ENCODE peak calls at places on chromosomes 7 and 10, in four cellular contexts. A is sciatic nerve, Z is erythroblast, S is H54. Y is an unnamed sample.

GRCh38 chr10:84156768-84157167 is 16.8 kb upstream of the GPR15LG start:
- DNase-seq in A (no peak), Z (peak; percentile 59), S (no peak), Y (no peak)

GRCh38 chr7:2281556-2281955 is 32.7 kb downstream of the SNX8 start:
- DNase-seq in A (no peak), Z (no peak), S (no peak), Y (no peak)

GRCh38 chr7:2687881-2688318 is at the start of gene AMZ1:
- DNase-seq in A (no peak), Z (no peak), S (no peak), Y (no peak)

GRCh38 chr7:2953588-2954407 is 89.9 kb downstream of the CARD11 start:
- DNase-seq in A (peak; percentile 32), Z (no peak), S (no peak), Y (no peak)

GRCh38 chr7:31114593-31115343 is 62.7 kb downstream of the ADCYAP1R1 start:
- DNase-seq in A (no peak), Z (no peak), S (no peak), Y (no peak)

GRCh38 chr7:110386006-110386405 is 704.9 kb upstream of the LRRN3 start:
- DNase-seq in A (no peak), Z (no peak), S (peak; percentile 10), Y (no peak)

GRCh38 chr7:30390872-30391646 is 87.5 kb downstream of the NOD1 start:
- DNase-seq in A (no peak), Z (no peak), S (no peak), Y (no peak)

GRCh38 chr10:121860810-121861209 is 67.0 kb downstream of the ATE1 start:
- DNase-seq in A (no peak), Z (no peak), S (no peak), Y (no peak)

GRCh38 chr7:30347226-30348082 is 63.1 kb downstream of the ZNRF2 start:
- DNase-seq in A (no peak), Z (no peak), S (no peak), Y (no peak)

GRCh38 chr7:80127412-80128150 is 7.0 kb upstream of the GNAI1 start:
- DNase-seq in A (no peak), Z (no peak), S (no peak), Y (no peak)

GRCh38 chr7:34445653-34446052 is 212.4 kb upstream of the NPSR1 start:
- DNase-seq in A (no peak), Z (no peak), S (no peak), Y (no peak)

GRCh38 chr10:633279-634245 is 55.9 kb downstream of the DIP2C start:
- DNase-seq in A (no peak), Z (no peak), S (no peak), Y (no peak)

Y was measured in GM13977.